ENCODE peak calls at places on chromosome 6, in six cellular contexts. G is AG20443, M is NCI-H187, A is HCEC 1CT, Y is astrocyte of the spinal cord, D is ACHN. R is an unnamed sample.

GRCh38 chr6:136992113-136992512 is 52.7 kb downstream of the IL20RA start:
- DNase-seq in A (no peak), Y (no peak), D (no peak), M (no peak), G (no peak), R (no peak)

GRCh38 chr6:43076928-43077809 is 1.1 kb downstream of the PTK7 start:
- DNase-seq in Y (peak), D (peak), M (no peak), G (peak), A (peak), R (no peak)

GRCh38 chr6:37354526-37355384 is 972 bp downstream of the RNF8 start:
- DNase-seq in A (peak), M (no peak), G (peak), Y (no peak), D (peak), R (peak)

GRCh38 chr6:45619994-45620471 is 242.3 kb upstream of the SUPT3H start:
- DNase-seq in M (no peak), A (peak), Y (peak), G (no peak), D (no peak), R (peak)

GRCh38 chr6:85677243-85677956 is 34.7 kb upstream of the SYNCRIP start:
- DNase-seq in D (no peak), Y (peak), G (no peak), M (no peak), A (peak), R (peak)

GRCh38 chr6:170441316-170441715 is 111.8 kb downstream of the PSMB1 start:
- DNase-seq in M (no peak), A (peak), Y (peak), D (no peak), G (peak), R (no peak)

GRCh38 chr6:5285081-5285480 is 23.8 kb downstream of the FARS2 start:
- DNase-seq in A (no peak), G (no peak), Y (no peak), D (no peak), M (no peak), R (no peak)

GRCh38 chr6:112802154-112802553 is 455.0 kb downstream of the RFPL4B start:
- DNase-seq in Y (peak), A (peak), G (peak), M (no peak), D (peak), R (peak)

GRCh38 chr6:31070711-31071197 is 41.6 kb downstream of the C6orf15 start:
- DNase-seq in A (peak), D (peak), M (no peak), G (peak), Y (peak), R (peak)

GRCh38 chr6:36227379-36228344 is 31.1 kb downstream of the BRPF3 start:
- DNase-seq in M (peak), Y (no peak), A (no peak), D (no peak), G (no peak), R (no peak)

GRCh38 chr6:13526718-13527668 is 39.6 kb upstream of the GFOD1 start:
- DNase-seq in Y (no peak), A (peak), G (no peak), D (no peak), M (no peak), R (peak)

GRCh38 chr6:167733740-167734661 is 92.7 kb upstream of the AFDN start:
- DNase-seq in M (peak), D (no peak), A (no peak), G (no peak), Y (peak), R (peak)

GRCh38 chr6:170008386-170008785 is 257.0 kb downstream of the ERMARD start:
- DNase-seq in G (no peak), A (no peak), Y (no peak), D (no peak), M (no peak), R (no peak)

GRCh38 chr6:107816818-107817217 is 7.3 kb downstream of the SCML4 start:
- DNase-seq in G (no peak), D (no peak), M (no peak), Y (no peak), A (no peak), R (no peak)

GRCh38 chr6:132969188-132969587 is 154.8 kb downstream of the RPS12 start:
- DNase-seq in M (no peak), A (no peak), Y (peak), D (no peak), G (no peak), R (no peak)

GRCh38 chr6:121760640-121761213 is 325.3 kb downstream of the GJA1 start:
- DNase-seq in D (no peak), Y (no peak), A (no peak), M (no peak), G (no peak), R (no peak)

GRCh38 chr6:52087498-52087999 is at the start of gene PKHD1:
- DNase-seq in A (peak), D (peak), Y (no peak), G (peak), M (no peak), R (peak)

GRCh38 chr6:137452331-137452894 is 41.8 kb downstream of the OLIG3 start:
- DNase-seq in A (peak), M (no peak), Y (peak), D (no peak), G (no peak), R (no peak)

GRCh38 chr6:158634695-158635426 is 9.7 kb downstream of the DYNLT1 start:
- DNase-seq in Y (no peak), M (no peak), D (no peak), A (no peak), G (no peak), R (no peak)

GRCh38 chr6:36663504-36664446 is 14.7 kb upstream of the CDKN1A start:
- DNase-seq in G (no peak), Y (no peak), A (no peak), D (no peak), M (no peak), R (no peak)

GRCh38 chr6:21228411-21228810 is 365.1 kb upstream of the SOX4 start:
- DNase-seq in M (no peak), Y (peak), G (no peak), A (peak), D (no peak), R (no peak)

GRCh38 chr6:156780117-156780641 is 3.0 kb downstream of the ARID1B start:
- DNase-seq in D (peak), M (peak), G (peak), Y (peak), A (peak), R (peak)

GRCh38 chr6:88519227-88520019 is 353.3 kb upstream of the CNR1 start:
- DNase-seq in D (no peak), G (no peak), Y (no peak), A (no peak), M (no peak), R (no peak)

GRCh38 chr6:161273356-161273751 is 507 bp downstream of the AGPAT4 start:
- DNase-seq in D (peak), Y (peak), A (peak), G (peak), M (no peak), R (peak)

GRCh38 chr6:87675004-87675681 is 26.9 kb downstream of the AKIRIN2 start:
- DNase-seq in A (no peak), M (no peak), Y (no peak), D (no peak), G (no peak), R (no peak)

GRCh38 chr6:158017621-158018369 is 36.1 kb downstream of the SYNJ2 start:
- DNase-seq in G (peak), Y (no peak), M (no peak), A (no peak), D (no peak), R (no peak)

GRCh38 chr6:33490198-33490597 is 35.8 kb downstream of the ZBTB9 start:
- DNase-seq in Y (no peak), G (no peak), A (peak), M (no peak), D (no peak), R (no peak)

GRCh38 chr6:33613146-33613793 is 7.9 kb upstream of the ITPR3 start:
- DNase-seq in D (peak), A (peak), G (peak), M (no peak), Y (peak), R (no peak)

GRCh38 chr6:133768656-133769295 is 120.1 kb upstream of the TCF21 start:
- DNase-seq in Y (no peak), M (no peak), D (no peak), A (no peak), G (no peak), R (peak)

GRCh38 chr6:108951351-108951953 is 103.2 kb downstream of the ARMC2 start:
- DNase-seq in D (no peak), M (no peak), Y (no peak), G (no peak), A (no peak), R (no peak)

GRCh38 chr6:56659721-56660373 is 17.2 kb upstream of the DST start:
- DNase-seq in G (no peak), M (no peak), A (no peak), Y (no peak), D (no peak), R (no peak)

GRCh38 chr6:135581211-135581610 is 83.7 kb upstream of the AHI1 start:
- DNase-seq in Y (no peak), D (no peak), A (no peak), G (no peak), M (no peak), R (no peak)

GRCh38 chr6:36130672-36131516 is 581 bp downstream of the MAPK13 start:
- DNase-seq in G (peak), A (no peak), D (peak), Y (no peak), M (no peak), R (no peak)

GRCh38 chr6:149950423-149950822 is 8.6 kb downstream of the ULBP2 start:
- DNase-seq in G (no peak), D (no peak), Y (no peak), A (no peak), M (no peak), R (no peak)